ENCODE peak calls at places on chromosome 9, in five cellular contexts. R is neuronal stem cell, L is H9, O is H1, C is mesenchymal stem cell. I is an unnamed sample.

GRCh38 chr9:115672477-115673316 is 480.9 kb upstream of the PAPPA start:
- DNase-seq in R (no peak), O (no peak), C (peak), L (no peak), I (peak)

GRCh38 chr9:137028013-137028280 is at the start of gene ABCA2:
- DNase-seq in C (no peak), R (no peak), O (no peak), L (no peak), I (no peak)

GRCh38 chr9:5388026-5388806 is 48.5 kb upstream of the RLN1 start:
- DNase-seq in L (no peak), C (peak), R (no peak), O (no peak), I (no peak)

GRCh38 chr9:23423999-23424398 is 402.0 kb downstream of the ELAVL2 start:
- DNase-seq in O (no peak), C (no peak), R (no peak), L (no peak), I (no peak)

GRCh38 chr9:23771746-23772145 is 54.3 kb downstream of the ELAVL2 start:
- DNase-seq in L (no peak), O (no peak), C (no peak), R (no peak), I (no peak)

GRCh38 chr9:107176701-107177100 is 106.4 kb upstream of the RAD23B start:
- DNase-seq in R (no peak), O (no peak), L (no peak), C (peak), I (no peak)

GRCh38 chr9:113186241-113186755 is 34.8 kb downstream of the FKBP15 start:
- DNase-seq in L (no peak), R (no peak), C (no peak), O (no peak), I (no peak)

GRCh38 chr9:4366649-4367330 is 66.9 kb upstream of the GLIS3 start:
- DNase-seq in L (peak), C (peak), R (peak), O (peak), I (peak)

GRCh38 chr9:19050637-19051591 is 1.7 kb downstream of the RRAGA start:
- DNase-seq in L (no peak), R (no peak), C (no peak), O (no peak), I (peak)

GRCh38 chr9:111559000-111559610 is 34.1 kb downstream of the ZNF483 start:
- DNase-seq in C (no peak), O (peak), L (no peak), R (no peak), I (no peak)

GRCh38 chr9:125521462-125522327 is 185.3 kb downstream of the MAPKAP1 start:
- DNase-seq in C (peak), L (no peak), O (no peak), R (no peak), I (peak)

GRCh38 chr9:136004712-136005111 is 43.5 kb upstream of the UBAC1 start:
- DNase-seq in R (peak), O (no peak), L (peak), C (no peak), I (no peak)

GRCh38 chr9:134992755-134993124 is 75.0 kb upstream of the FCN1 start:
- DNase-seq in O (no peak), L (no peak), R (no peak), C (no peak), I (no peak)

GRCh38 chr9:89080193-89080592 is 88.9 kb downstream of the S1PR3 start:
- DNase-seq in L (no peak), C (no peak), R (no peak), O (no peak), I (no peak)

GRCh38 chr9:81814794-81815464 is 113.3 kb upstream of the SPATA31D4 start:
- DNase-seq in C (peak), O (no peak), R (no peak), L (no peak), I (no peak)

GRCh38 chr9:95074632-95075269 is 242.8 kb downstream of the FANCC start:
- DNase-seq in R (no peak), C (no peak), O (peak), L (peak), I (no peak)

GRCh38 chr9:89864731-89865130 is 259.9 kb downstream of the GADD45G start:
- DNase-seq in O (no peak), C (no peak), R (no peak), L (no peak), I (no peak)

GRCh38 chr9:99012957-99013512 is 69.3 kb downstream of the COL15A1 start:
- DNase-seq in C (no peak), L (no peak), O (no peak), R (no peak), I (peak)

GRCh38 chr9:34520096-34520495 is 2.7 kb downstream of the ENHO start:
- DNase-seq in L (no peak), C (no peak), O (no peak), R (no peak), I (no peak)

GRCh38 chr9:15935661-15936315 is 382.9 kb downstream of the CCDC171 start:
- DNase-seq in L (no peak), R (no peak), C (no peak), O (no peak), I (no peak)

GRCh38 chr9:127796225-127796813 is 6.4 kb upstream of the FPGS start:
- DNase-seq in L (no peak), O (no peak), C (peak), R (no peak), I (no peak)

GRCh38 chr9:37938121-37938906 is 34.4 kb upstream of the SLC25A51 start:
- DNase-seq in C (peak), L (no peak), O (no peak), R (no peak), I (peak)

GRCh38 chr9:71975833-71976232 is 64.4 kb downstream of the C9orf85 start:
- DNase-seq in C (no peak), R (no peak), O (no peak), L (no peak), I (peak)

GRCh38 chr9:116737137-116737546 is 50.0 kb downstream of the TRIM32 start:
- DNase-seq in C (peak), O (peak), R (peak), L (peak), I (peak)

GRCh38 chr9:92654481-92655301 is 15.2 kb downstream of the IPPK start:
- DNase-seq in C (no peak), R (no peak), L (no peak), O (no peak), I (no peak)

GRCh38 chr9:33446507-33447403 is 638 bp downstream of the AQP3 start:
- DNase-seq in R (no peak), C (peak), O (no peak), L (no peak), I (peak)

GRCh38 chr9:92173318-92173717 is 58.1 kb upstream of the SPTLC1 start:
- DNase-seq in O (no peak), L (no peak), R (no peak), C (no peak), I (no peak)

GRCh38 chr9:127828262-127829031 is 25.8 kb downstream of the FPGS start:
- DNase-seq in R (peak), L (peak), O (peak), C (peak), I (peak)

GRCh38 chr9:6680797-6681146 is 35.2 kb upstream of the GLDC start:
- DNase-seq in C (peak), O (no peak), R (no peak), L (no peak), I (no peak)

GRCh38 chr9:130106860-130107848 is 53.4 kb downstream of the GPR107 start:
- DNase-seq in L (peak), C (peak), O (peak), R (peak), I (peak)

GRCh38 chr9:84600739-84601138 is 68.8 kb upstream of the NTRK2 start:
- DNase-seq in R (no peak), L (no peak), C (no peak), O (no peak), I (no peak)

GRCh38 chr9:109251080-109251775 is 69.6 kb downstream of the EPB41L4B start:
- DNase-seq in C (peak), R (no peak), L (no peak), O (peak), I (peak)

GRCh38 chr9:81225586-81225985 is 463.8 kb downstream of the TLE1 start:
- DNase-seq in R (no peak), O (no peak), L (no peak), C (no peak), I (no peak)

GRCh38 chr9:118318770-118319443 is 614.7 kb downstream of the TLR4 start:
- DNase-seq in R (no peak), O (no peak), C (no peak), L (no peak), I (no peak)

GRCh38 chr9:112110094-112110772 is 64.9 kb downstream of the SUSD1 start:
- DNase-seq in L (no peak), O (peak), R (no peak), C (no peak), I (no peak)

GRCh38 chr9:81759680-81760215 is 70.4 kb upstream of the TLE1 start:
- DNase-seq in O (no peak), R (no peak), L (no peak), C (peak), I (no peak)

GRCh38 chr9:129619787-129620668 is 873 bp downstream of the C9orf50 start:
- DNase-seq in L (peak), C (peak), R (no peak), O (peak), I (no peak)

GRCh38 chr9:76510041-76510440 is 51.1 kb downstream of the GCNT1 start:
- DNase-seq in C (no peak), L (no peak), R (no peak), O (no peak), I (no peak)

DNA sequence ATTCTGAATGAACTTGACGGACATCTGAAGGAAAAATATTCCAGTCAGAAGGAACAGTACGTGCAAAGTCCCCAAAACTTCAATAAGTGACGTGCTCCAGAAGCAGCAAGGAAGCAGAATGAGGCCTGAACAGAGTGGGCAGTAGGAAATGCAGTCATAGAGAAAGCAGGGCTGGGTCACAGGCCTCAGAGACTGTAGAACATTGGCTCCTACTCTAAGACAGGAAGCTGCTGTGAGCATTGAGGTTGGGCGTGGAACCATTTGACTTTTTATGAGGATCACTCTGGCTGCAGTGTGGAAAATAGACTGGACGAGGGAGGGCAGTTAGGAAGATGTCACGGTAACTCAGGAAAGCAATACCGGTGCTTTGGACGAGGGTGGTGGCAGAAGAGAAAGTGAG is 64.0 kb downstream of the DOCK8 start:
- DNase-seq in L (no peak), O (no peak), R (no peak), C (no peak), I (no peak)
- H4K91ac ChIP-seq in L (no peak), O (no peak), R (no peak), C (no peak), I (no peak)

GRCh38 chr9:86601697-86602096 is 247.5 kb upstream of the TUT7 start:
- DNase-seq in C (no peak), L (no peak), R (no peak), O (no peak), I (peak)

GRCh38 chr9:86604741-86605140 is 250.5 kb upstream of the TUT7 start:
- DNase-seq in R (no peak), C (no peak), L (no peak), O (no peak), I (no peak)

GRCh38 chr9:86600977-86601376 is 246.8 kb upstream of the TUT7 start:
- DNase-seq in L (no peak), R (no peak), O (no peak), C (no peak), I (no peak)

GRCh38 chr9:86600291-86600690 is 246.1 kb upstream of the TUT7 start:
- DNase-seq in C (peak), L (no peak), R (no peak), O (no peak), I (peak)

DNA sequence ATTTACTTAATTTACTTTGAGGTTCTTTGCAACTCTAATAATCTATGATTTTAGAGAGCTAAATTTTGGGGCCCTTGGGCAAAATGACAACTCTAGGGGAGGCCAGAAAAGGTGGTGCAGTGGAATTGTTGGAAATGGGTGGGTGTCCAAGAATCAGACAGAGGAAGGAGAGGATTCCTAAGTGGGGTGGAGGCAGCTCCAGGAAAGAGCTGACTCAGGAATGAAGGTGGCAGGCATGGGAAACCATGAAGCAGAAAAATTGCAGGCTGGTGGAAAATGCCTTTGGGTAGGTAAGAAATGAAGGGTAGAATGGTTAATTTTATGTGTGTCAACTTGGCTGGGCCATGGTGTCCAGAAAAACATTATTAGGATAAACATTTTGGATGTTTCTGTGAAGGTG is 248.5 kb upstream of the TUT7 start:
- DNase-seq in L (no peak), O (no peak), R (no peak), C (no peak), I (no peak)
- H2BK12ac ChIP-seq in L (no peak), O (no peak), R (no peak), C (no peak), I (no peak)

DNA sequence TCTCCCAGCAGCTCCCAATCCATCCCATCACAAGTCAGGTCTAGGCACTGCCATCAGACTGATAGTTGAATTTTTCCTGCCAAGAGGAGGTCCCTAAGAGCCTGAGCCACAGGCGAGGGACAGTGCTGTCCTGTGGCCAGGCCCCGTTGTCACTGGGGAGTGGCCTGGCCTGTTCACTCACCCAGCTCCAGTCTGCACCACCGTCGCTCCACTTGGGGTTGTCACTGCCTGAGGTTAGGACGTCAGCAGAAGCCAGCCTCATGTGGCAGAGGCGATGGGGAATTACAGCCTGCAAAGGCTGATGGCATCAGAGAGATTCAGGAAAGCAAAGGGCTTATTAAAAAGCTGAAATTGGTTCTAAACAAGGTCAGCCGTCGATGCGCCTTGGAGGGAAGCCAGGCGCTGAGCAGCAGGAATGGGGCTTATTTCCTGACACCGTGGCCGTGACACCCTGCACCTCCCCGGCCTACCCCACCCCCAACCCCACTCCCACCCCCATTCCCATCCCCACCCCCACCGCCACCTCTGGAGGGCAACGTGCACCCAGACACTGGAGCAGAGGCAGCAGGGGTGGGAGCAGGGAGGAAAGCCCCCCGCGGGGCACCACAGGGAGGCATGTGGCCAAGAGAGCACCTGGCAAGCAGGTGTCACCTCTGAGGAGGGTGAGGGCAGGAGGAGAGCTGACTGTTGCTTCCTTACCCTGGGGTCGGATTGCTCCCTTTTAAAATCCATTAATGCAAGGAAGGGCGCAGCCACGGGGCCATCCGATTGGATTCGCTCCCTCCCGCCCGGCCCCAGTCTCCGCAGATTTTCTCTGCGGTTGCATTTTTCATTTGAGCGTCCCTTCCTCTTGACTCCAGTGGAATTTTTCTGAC is 3.1 kb upstream of the DBH start:
- DNase-seq in L (no peak), C (no peak), R (no peak), O (no peak), I (no peak)
- H2BK120ac ChIP-seq in L (no peak), C (no peak), R (no peak), O (no peak), I (no peak)

DNA sequence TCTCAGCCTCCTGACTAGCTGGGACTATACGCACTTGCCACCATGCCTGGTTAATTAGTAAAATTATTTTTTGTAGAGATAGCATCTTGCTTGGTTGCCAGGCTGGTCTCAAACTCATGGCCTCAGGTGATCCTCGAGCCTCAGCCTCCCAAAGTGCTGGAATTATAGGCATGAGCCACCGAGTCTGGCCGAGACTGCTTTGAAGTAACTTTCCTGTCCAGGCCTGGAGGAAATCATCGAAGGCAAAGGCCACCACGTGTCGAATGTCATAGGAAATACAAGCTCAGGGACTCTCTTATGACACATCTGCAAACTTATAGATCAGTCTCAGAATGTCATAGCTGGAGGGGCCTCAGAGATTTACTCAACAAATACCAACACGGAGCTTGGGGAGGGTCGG is 25.1 kb downstream of the RAPGEF1 start:
- DNase-seq in R (no peak), C (no peak), O (no peak), L (no peak), I (peak)
- H4K91ac ChIP-seq in R (no peak), C (peak), O (no peak), L (no peak), I (no peak)

DNA sequence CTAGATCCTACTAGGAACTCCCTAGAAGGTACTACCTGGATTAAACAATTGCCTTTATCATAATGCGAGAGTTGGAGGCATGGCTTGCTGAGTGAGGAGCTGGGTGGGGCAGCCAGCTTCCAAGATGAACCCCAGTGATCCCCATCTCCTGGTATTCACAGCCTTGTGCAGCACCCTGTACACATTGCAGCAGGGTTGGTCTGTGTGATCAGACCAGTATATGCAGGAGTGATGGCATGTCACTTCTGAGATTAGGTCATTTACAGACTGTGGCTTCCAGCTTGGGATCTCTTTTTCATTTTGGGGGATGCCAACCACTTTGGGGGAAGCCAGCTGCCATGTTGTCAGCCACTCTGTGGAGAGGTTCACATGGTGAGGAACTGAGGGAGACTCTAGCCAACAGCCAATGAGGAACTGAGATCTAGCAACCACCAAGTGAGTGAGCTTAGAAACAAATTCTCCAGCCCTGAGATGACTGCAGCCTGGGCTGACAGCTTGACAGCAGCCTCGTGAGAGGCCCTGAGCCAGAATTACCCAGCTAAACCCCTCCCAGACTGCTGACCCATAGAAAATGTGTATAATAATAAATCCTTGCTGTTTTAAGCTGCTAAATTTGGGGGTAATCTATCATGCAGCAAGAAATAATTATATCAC is 102.9 kb upstream of the SLC44A1 start:
- DNase-seq in O (no peak), L (no peak), C (no peak), R (no peak), I (no peak)
- H2BK12ac ChIP-seq in O (no peak), L (no peak), C (no peak), R (no peak), I (no peak)

DNA sequence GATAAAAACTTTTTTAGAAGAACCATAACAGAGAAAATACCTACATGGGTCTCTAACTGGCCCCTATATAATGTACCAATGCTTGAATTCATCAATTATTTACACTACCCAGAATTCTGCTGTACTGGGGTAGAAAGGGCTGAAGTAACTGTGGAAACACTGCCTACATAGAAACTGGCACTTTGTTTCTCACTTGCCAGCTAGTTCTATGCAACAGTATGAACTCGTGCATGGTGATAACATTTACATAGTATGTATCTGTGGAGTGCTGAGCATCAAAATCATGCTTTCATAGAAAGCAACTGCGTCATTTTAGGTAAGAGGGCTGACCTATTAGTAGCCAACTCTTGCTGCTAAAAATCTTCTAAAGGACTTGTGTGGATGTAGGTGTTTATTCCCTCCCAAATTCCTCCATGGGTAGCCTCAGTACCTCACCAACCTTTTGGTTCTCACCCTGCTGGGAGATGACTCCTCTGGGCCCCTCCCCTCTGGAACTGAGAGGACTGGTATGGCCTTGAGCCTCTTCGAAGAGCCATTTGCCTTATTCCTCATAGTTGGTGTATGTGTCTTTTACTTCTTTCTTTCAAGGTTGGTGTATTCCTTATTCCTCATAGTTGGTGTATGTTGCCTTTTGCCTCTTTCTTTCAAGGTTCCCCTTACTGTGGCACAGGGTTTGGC is 48.5 kb downstream of the GNAQ start:
- DNase-seq in R (no peak), O (no peak), L (no peak), C (no peak), I (no peak)
- H2BK120ac ChIP-seq in R (no peak), O (no peak), L (no peak), C (no peak), I (no peak)

I was measured in trophoblast cell.